ENCODE peak calls at places on chromosomes 13 and 19, in seven cellular contexts. H is A549, V is mesenchymal stem cell, G is neural progenitor cell, W is GM23338, A is IMR-90, I is MM.1S. Y is an unnamed sample.
A peak's percentile ranks its signal among the peaks of the same experiment; 100 is the strongest.

GRCh38 chr13:109439813-109440212 is 346.6 kb downstream of the IRS2 start:
- DNase-seq in H (no peak), V (no peak), G (no peak), W (no peak), A (no peak), I (no peak), Y (no peak)

GRCh38 chr13:27372896-27373295 is 51.5 kb upstream of the GTF3A start:
- DNase-seq in H (no peak), V (peak; percentile 39), G (peak; percentile 40), W (peak; percentile 47), A (peak; percentile 16), I (no peak), Y (no peak)

GRCh38 chr13:113327391-113327765 is 30.3 kb downstream of the LAMP1 start:
- DNase-seq in H (no peak), V (no peak), G (no peak), W (no peak), A (no peak), I (no peak), Y (no peak)

GRCh38 chr13:49627831-49628652 is at the start of gene ARL11:
- DNase-seq in H (no peak), V (no peak), G (peak; percentile 44), W (peak; percentile 90), A (no peak), I (peak; percentile 30), Y (no peak)

GRCh38 chr19:46109876-46110275 is 14.6 kb downstream of the IGFL3 start:
- DNase-seq in H (no peak), V (no peak), G (no peak), W (no peak), A (no peak), I (no peak), Y (no peak)

GRCh38 chr19:35437152-35437951 is 10.7 kb upstream of the FFAR2 start:
- DNase-seq in H (no peak), V (peak; percentile 89), G (no peak), W (no peak), A (no peak), I (no peak), Y (no peak)

GRCh38 chr13:22696433-22696832 is 484.3 kb upstream of the SGCG start:
- DNase-seq in H (no peak), V (no peak), G (no peak), W (peak; percentile 41), A (no peak), I (no peak), Y (no peak)

GRCh38 chr13:100721885-100722512 is 47.4 kb upstream of the TMTC4 start:
- DNase-seq in H (peak; percentile 28), V (peak; percentile 53), G (peak; percentile 66), W (peak; percentile 80), A (peak; percentile 50), I (peak; percentile 59), Y (peak; percentile 61)

GRCh38 chr13:75830842-75831241 is 194.7 kb downstream of the LMO7 start:
- DNase-seq in H (no peak), V (peak; percentile 46), G (no peak), W (no peak), A (peak; percentile 78), I (no peak), Y (no peak)

GRCh38 chr19:10580979-10581631 is 6.0 kb downstream of the AP1M2 start:
- DNase-seq in H (peak; percentile 56), V (peak; percentile 89), G (peak; percentile 97), W (peak; percentile 100), A (peak; percentile 90), I (peak; percentile 95), Y (peak; percentile 90)

GRCh38 chr19:49010453-49010852 is 6.4 kb downstream of the LHB start:
- DNase-seq in H (no peak), V (no peak), G (no peak), W (no peak), A (no peak), I (no peak), Y (no peak)

GRCh38 chr19:7618771-7619510 is 10.4 kb downstream of the XAB2 start:
- DNase-seq in H (no peak), V (no peak), G (no peak), W (no peak), A (no peak), I (no peak), Y (no peak)

GRCh38 chr19:41449079-41449864 is 6.3 kb downstream of the ERICH4 start:
- DNase-seq in H (peak; percentile 98), V (peak; percentile 68), G (peak; percentile 86), W (peak; percentile 87), A (peak; percentile 61), I (peak; percentile 58), Y (peak; percentile 50)

GRCh38 chr19:4115050-4115817 is 8.7 kb downstream of the MAP2K2 start:
- DNase-seq in H (no peak), V (no peak), G (no peak), W (no peak), A (no peak), I (peak; percentile 97), Y (no peak)

GRCh38 chr13:80341771-80342271 is 895 bp upstream of the SPRY2 start:
- DNase-seq in H (no peak), V (peak; percentile 64), G (peak; percentile 89), W (peak; percentile 77), A (peak; percentile 43), I (no peak), Y (peak; percentile 21)

GRCh38 chr19:2436384-2436783 is 9.0 kb upstream of the TIMM13 start:
- DNase-seq in H (no peak), V (no peak), G (no peak), W (no peak), A (no peak), I (no peak), Y (no peak)

GRCh38 chr19:7492142-7493055 is 3.6 kb upstream of the PEX11G start:
- DNase-seq in H (no peak), V (peak; percentile 89), G (no peak), W (no peak), A (no peak), I (no peak), Y (no peak)

GRCh38 chr13:105979586-105979985 is 555.9 kb downstream of the EFNB2 start:
- DNase-seq in H (no peak), V (peak; percentile 18), G (peak; percentile 30), W (no peak), A (no peak), I (no peak), Y (no peak)

GRCh38 chr13:93231867-93232266 is 5.3 kb downstream of the GPC6 start:
- DNase-seq in H (no peak), V (no peak), G (no peak), W (no peak), A (no peak), I (no peak), Y (no peak)

GRCh38 chr13:101384929-101385328 is 31.4 kb downstream of the NALCN start:
- DNase-seq in H (no peak), V (no peak), G (no peak), W (no peak), A (no peak), I (peak; percentile 81), Y (no peak)

GRCh38 chr13:103883698-103884097 is 817.5 kb upstream of the SLC10A2 start:
- DNase-seq in H (no peak), V (peak; percentile 25), G (no peak), W (no peak), A (peak; percentile 25), I (no peak), Y (no peak)

DNA sequence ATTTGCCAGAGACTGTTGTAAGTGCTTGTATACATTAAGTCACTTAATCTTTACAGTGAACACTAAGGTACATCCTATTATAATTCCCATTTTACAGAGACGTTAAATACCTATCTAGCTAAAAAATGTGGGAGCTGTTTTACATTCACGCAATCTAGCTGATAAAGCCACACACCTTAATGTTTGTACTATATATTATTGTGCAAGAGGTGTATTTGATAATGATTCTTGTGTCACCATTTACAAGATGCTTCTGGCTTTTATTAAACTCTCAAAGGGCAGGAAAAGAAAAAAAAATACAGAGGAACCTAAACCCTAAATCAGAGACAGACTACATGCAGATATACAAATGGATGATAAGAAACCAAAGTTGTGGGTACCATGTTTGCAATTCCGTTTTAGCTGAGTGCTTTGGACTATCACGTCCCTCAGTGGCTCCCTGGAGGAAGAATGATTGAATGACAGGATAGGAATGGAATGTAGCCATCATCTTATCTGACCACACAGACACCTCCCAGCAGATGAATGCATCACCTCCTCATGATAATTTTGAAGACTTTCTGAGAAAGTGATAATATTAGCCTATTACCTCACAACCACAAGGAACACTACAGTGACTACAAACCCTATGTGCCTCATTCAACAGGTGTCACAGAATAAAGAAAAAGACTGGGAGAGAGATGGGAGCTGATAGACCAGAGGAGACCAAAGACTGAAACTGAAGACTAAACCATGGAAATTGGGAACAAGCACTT is 230.5 kb upstream of the SERP2 start:
- DNase-seq in H (peak; percentile 45), V (peak; percentile 47), G (no peak), W (no peak), A (peak; percentile 49), I (peak; percentile 8), Y (no peak)
- H3K4me1 ChIP-seq in H (peaks cover 25% of the 10 kb centered on the region), V (peaks cover 6% of the 10 kb centered on the region), G (peaks cover 21% of the 10 kb centered on the region), W (peaks cover 19% of the 10 kb centered on the region), A (peaks cover 6% of the 10 kb centered on the region), I (peaks cover 17% of the 10 kb centered on the region), Y (peaks cover 23% of the 10 kb centered on the region)

GRCh38 chr13:30370916-30371521 is 51.3 kb upstream of the UBE2L5 start:
- DNase-seq in H (no peak), V (no peak), G (no peak), W (no peak), A (no peak), I (no peak), Y (no peak)

GRCh38 chr13:30371649-30372265 is 50.5 kb upstream of the UBE2L5 start:
- DNase-seq in H (no peak), V (peak; percentile 83), G (no peak), W (no peak), A (peak; percentile 82), I (peak; percentile 80), Y (peak; percentile 96)

GRCh38 chr13:30375436-30375835 is 46.9 kb upstream of the UBE2L5 start:
- DNase-seq in H (no peak), V (no peak), G (no peak), W (no peak), A (no peak), I (peak; percentile 37), Y (peak; percentile 57)

GRCh38 chr13:30376426-30377311 is 45.6 kb upstream of the UBE2L5 start:
- DNase-seq in H (no peak), V (no peak), G (no peak), W (peak; percentile 47), A (no peak), I (peak; percentile 76), Y (peak; percentile 86)

GRCh38 chr13:30373727-30374126 is 48.6 kb upstream of the UBE2L5 start:
- DNase-seq in H (no peak), V (no peak), G (no peak), W (no peak), A (no peak), I (peak; percentile 58), Y (peak; percentile 61)
- H3K4me2 ChIP-seq in H (no peak overlapping the region), V (no peak overlapping the region), G (no peak overlapping the region), W (no peak overlapping the region), A (no peak overlapping the region), I (peak overlapping the region; percentile 84), Y (peak overlapping the region; percentile 66)

GRCh38 chr13:41564046-41564445 is 106.7 kb downstream of the RGCC start:
- DNase-seq in H (no peak), V (no peak), G (no peak), W (no peak), A (no peak), I (no peak), Y (no peak)
- H3K4me1 ChIP-seq in H (peaks cover 4% of the 10 kb centered on the region), V (peaks cover 19% of the 10 kb centered on the region), G (peaks cover 40% of the 10 kb centered on the region), W (no peaks in the 10 kb centered on the region), A (peaks cover 25% of the 10 kb centered on the region), I (no peaks in the 10 kb centered on the region), Y (peaks cover 17% of the 10 kb centered on the region)

DNA sequence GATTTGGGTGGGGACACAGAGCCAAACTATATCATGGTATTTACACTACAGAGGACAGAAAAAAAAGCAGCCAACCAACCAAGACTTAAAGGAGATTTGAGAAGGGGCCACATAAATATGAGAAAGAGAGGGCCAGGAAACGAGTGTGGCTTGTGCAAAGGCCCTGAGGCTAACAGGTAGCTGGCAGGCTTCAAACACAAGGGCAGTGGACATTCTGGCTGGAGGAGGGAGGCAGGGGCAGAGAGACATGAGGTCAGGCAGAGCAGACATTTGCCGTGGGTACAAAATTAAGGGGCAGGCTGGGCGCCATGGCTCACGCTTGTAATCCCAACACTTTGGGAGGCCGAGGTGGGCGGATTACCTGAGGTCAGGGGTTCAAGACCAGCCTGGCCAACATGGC is 278.7 kb downstream of the FOXO1 start:
- DNase-seq in H (no peak), V (no peak), G (no peak), W (no peak), A (no peak), I (no peak), Y (no peak)
- H3K4me2 ChIP-seq in H (no peak overlapping the region), V (no peak overlapping the region), G (no peak overlapping the region), W (no peak overlapping the region), A (no peak overlapping the region), I (no peak overlapping the region), Y (no peak overlapping the region)